ENCODE peak calls at places on chromosomes 5 and 9, in four cellular contexts. One of them, this sample, is unnamed.

GRCh38 chr5:10610058-10610457 is 46.2 kb downstream of the ANKRD33B start:
- DNase-seq in naive B cell: no peak
- DNase-seq in activated CD4-positive, alpha-beta T cell treated with anti-CD3 and anti-CD28 coated beads for 1 hour: no peak
- DNase-seq in left kidney: no peak
- DNase-seq in this sample: no peak

GRCh38 chr5:160231789-160232342 is 2.6 kb downstream of the FABP6 start:
- DNase-seq in naive B cell: no peak
- DNase-seq in activated CD4-positive, alpha-beta T cell treated with anti-CD3 and anti-CD28 coated beads for 1 hour: no peak
- DNase-seq in left kidney: no peak
- DNase-seq in this sample: no peak

GRCh38 chr5:72512179-72512860 is 5.1 kb upstream of the ZNF366 start:
- DNase-seq in naive B cell: no peak
- DNase-seq in activated CD4-positive, alpha-beta T cell treated with anti-CD3 and anti-CD28 coated beads for 1 hour: no peak
- DNase-seq in left kidney: no peak
- DNase-seq in this sample: no peak

GRCh38 chr5:176771102-176771845 is 39.1 kb upstream of the UNC5A start:
- DNase-seq in naive B cell: no peak
- DNase-seq in activated CD4-positive, alpha-beta T cell treated with anti-CD3 and anti-CD28 coated beads for 1 hour: no peak
- DNase-seq in left kidney: no peak
- DNase-seq in this sample: no peak

GRCh38 chr9:9318959-9319505 is 1293.8 kb downstream of the PTPRD start:
- DNase-seq in naive B cell: no peak
- DNase-seq in activated CD4-positive, alpha-beta T cell treated with anti-CD3 and anti-CD28 coated beads for 1 hour: no peak
- DNase-seq in left kidney: peak; percentile 56
- DNase-seq in this sample: no peak

GRCh38 chr5:95113489-95113888 is 171.4 kb downstream of the MCTP1 start:
- DNase-seq in naive B cell: no peak
- DNase-seq in activated CD4-positive, alpha-beta T cell treated with anti-CD3 and anti-CD28 coated beads for 1 hour: no peak
- DNase-seq in left kidney: no peak
- DNase-seq in this sample: no peak

GRCh38 chr5:33852327-33852726 is 39.5 kb downstream of the ADAMTS12 start:
- DNase-seq in naive B cell: no peak
- DNase-seq in activated CD4-positive, alpha-beta T cell treated with anti-CD3 and anti-CD28 coated beads for 1 hour: no peak
- DNase-seq in left kidney: no peak
- DNase-seq in this sample: no peak

GRCh38 chr5:41748631-41749030 is 121.6 kb downstream of the OXCT1 start:
- DNase-seq in naive B cell: no peak
- DNase-seq in activated CD4-positive, alpha-beta T cell treated with anti-CD3 and anti-CD28 coated beads for 1 hour: no peak
- DNase-seq in left kidney: peak; percentile 5
- DNase-seq in this sample: peak; percentile 37

GRCh38 chr5:81750308-81751008 is 439 bp downstream of the SSBP2 start:
- DNase-seq in naive B cell: peak; percentile 50
- DNase-seq in activated CD4-positive, alpha-beta T cell treated with anti-CD3 and anti-CD28 coated beads for 1 hour: no peak
- DNase-seq in left kidney: peak; percentile 62
- DNase-seq in this sample: no peak

GRCh38 chr5:119411291-119411934 is 40.9 kb upstream of the HSD17B4 start:
- DNase-seq in naive B cell: no peak
- DNase-seq in activated CD4-positive, alpha-beta T cell treated with anti-CD3 and anti-CD28 coated beads for 1 hour: no peak
- DNase-seq in left kidney: no peak
- DNase-seq in this sample: peak; percentile 68